ENCODE peak calls at places on chromosomes 11 and 22, in six cellular contexts. Q is sigmoid colon; Z is NCI-H460; T is heart left ventricle; H is iris pigment epithelial cell; N is stimulated activated CD4-positive, alpha-beta T cell treated with anti-CD3 and anti-CD28 coated beads, Interleukin-1b, Interleukin-23, amount 100 ng/mL, for 48 hours. V is an unnamed sample.

GRCh38 chr11:93766504-93766903 is 17.6 kb upstream of the MED17 start:
- DNase-seq in N (no peak), H (no peak), T (no peak), Q (no peak), Z (no peak), V (no peak)

GRCh38 chr11:47207459-47207858 is 7.3 kb upstream of the DDB2 start:
- DNase-seq in N (no peak), H (no peak), Q (no peak), T (no peak), Z (no peak), V (no peak)

GRCh38 chr11:34158661-34159060 is 53.2 kb downstream of the NAT10 start:
- DNase-seq in Z (no peak), T (no peak), N (peak), H (no peak), Q (no peak), V (no peak)

GRCh38 chr11:23866641-23867040 is 630.2 kb upstream of the LUZP2 start:
- DNase-seq in N (no peak), Q (no peak), Z (no peak), T (no peak), H (no peak), V (no peak)

GRCh38 chr11:33040127-33040861 is 922 bp downstream of the TCP11L1 start:
- DNase-seq in H (peak), T (no peak), Q (no peak), Z (no peak), N (peak), V (no peak)

GRCh38 chr22:24129980-24130379 is 51.3 kb upstream of the SUSD2 start:
- DNase-seq in Q (no peak), T (no peak), Z (no peak), N (no peak), H (no peak), V (no peak)

GRCh38 chr22:37232140-37232998 is 11.7 kb downstream of the RAC2 start:
- DNase-seq in H (no peak), Q (no peak), Z (no peak), N (no peak), T (no peak), V (no peak)

GRCh38 chr11:62444271-62444833 is 25.5 kb downstream of the SCGB1A1 start:
- DNase-seq in N (peak), H (peak), Q (peak), T (peak), Z (no peak), V (peak)

GRCh38 chr22:41216984-41217383 is 11.9 kb downstream of the L3MBTL2 start:
- DNase-seq in N (no peak), T (no peak), H (peak), Z (no peak), Q (peak), V (no peak)

GRCh38 chr11:22875869-22876473 is 15.7 kb upstream of the CCDC179 start:
- DNase-seq in Q (no peak), T (peak), N (peak), H (peak), Z (peak), V (no peak)

GRCh38 chr11:47918370-47918690 is 62.0 kb upstream of the PTPRJ start:
- DNase-seq in Z (no peak), T (no peak), H (no peak), N (no peak), Q (no peak), V (no peak)

GRCh38 chr11:124204008-124204407 is 20.9 kb downstream of the OR10D3 start:
- DNase-seq in Q (no peak), T (no peak), Z (no peak), N (no peak), H (no peak), V (no peak)

GRCh38 chr22:22818202-22818538 is 69.4 kb upstream of the IGLL5 start:
- DNase-seq in Z (no peak), N (no peak), T (no peak), Q (no peak), H (no peak), V (no peak)

GRCh38 chr11:67675058-67675747 is 780 bp upstream of the ALDH3B2 start:
- DNase-seq in T (no peak), H (no peak), N (no peak), Q (no peak), Z (no peak), V (no peak)

GRCh38 chr11:60785806-60786361 is 751 bp downstream of the MS4A10 start:
- DNase-seq in Z (no peak), T (no peak), Q (peak), N (no peak), H (peak), V (no peak)

GRCh38 chr11:110376711-110377324 is 52.9 kb upstream of the FDX1 start:
- DNase-seq in N (peak), Z (peak), T (peak), Q (peak), H (peak), V (peak)

GRCh38 chr11:112719736-112720525 is 241.3 kb upstream of the NCAM1 start:
- DNase-seq in H (no peak), T (no peak), Q (no peak), Z (no peak), N (no peak), V (no peak)

GRCh38 chr11:2807276-2807681 is 78.3 kb downstream of the CDKN1C start:
- DNase-seq in Q (peak), T (peak), H (peak), Z (no peak), N (peak), V (peak)

GRCh38 chr11:125588505-125588904 is 4.1 kb upstream of the STT3A start:
- DNase-seq in Q (no peak), N (no peak), T (no peak), H (peak), Z (no peak), V (no peak)

GRCh38 chr11:125431009-125431408 is 65.1 kb downstream of the FEZ1 start:
- DNase-seq in H (no peak), Q (no peak), Z (no peak), T (no peak), N (no peak), V (no peak)

GRCh38 chr11:68441466-68442230 is 18.9 kb upstream of the PPP6R3 start:
- DNase-seq in T (no peak), Z (no peak), N (no peak), H (peak), Q (no peak), V (no peak)

GRCh38 chr22:27435839-27436581 is 365.5 kb downstream of the MN1 start:
- DNase-seq in Z (no peak), N (no peak), T (peak), Q (peak), H (peak), V (peak)

GRCh38 chr22:41286639-41287091 is 678 bp upstream of the RANGAP1 start:
- DNase-seq in H (no peak), N (peak), Z (peak), Q (no peak), T (no peak), V (no peak)

GRCh38 chr11:75147191-75147874 is 3.6 kb upstream of the SLCO2B1 start:
- DNase-seq in Z (no peak), N (no peak), H (no peak), T (no peak), Q (peak), V (no peak)